ENCODE peak calls at places on chromosomes 3 and 15, in six cellular contexts. K is stimulated activated CD8-positive, alpha-beta memory T cell treated with anti-CD3 and anti-CD28 coated beads, Interleukin-12 subunit alpha, Interleukin-12 subunit beta, amount 100 ng/mL, for 1 hour; M is tibial artery; V is skeletal muscle cell; Z is activated T-helper 1 cell treated with anti-CD3 and anti-CD28 coated beads, Interleukin-2, amount 50 U/mL, for 16 hours; L is fibroblast of the conjunctiva. A is an unnamed sample.

GRCh38 chr3:18389108-18389733 is 35.9 kb downstream of the SATB1 start:
- DNase-seq in K (peak; percentile 13), L (no peak), M (no peak), V (no peak), Z (no peak), A (peak; percentile 3)

GRCh38 chr3:50297896-50298725 is 1.1 kb downstream of the HYAL3 start:
- DNase-seq in Z (no peak), M (no peak), K (no peak), L (no peak), V (no peak), A (no peak)

GRCh38 chr15:101043911-101044624 is 124.9 kb downstream of the LRRK1 start:
- DNase-seq in L (no peak), Z (no peak), V (no peak), K (no peak), M (peak; percentile 25), A (no peak)

GRCh38 chr3:107562979-107563531 is 40.3 kb downstream of the BBX start:
- DNase-seq in Z (no peak), V (no peak), L (no peak), K (no peak), M (no peak), A (no peak)

GRCh38 chr15:38696120-38696727 is 131.6 kb upstream of the RASGRP1 start:
- DNase-seq in Z (peak; percentile 32), K (peak; percentile 54), M (no peak), V (no peak), L (no peak), A (peak; percentile 28)

GRCh38 chr15:64315136-64315661 is 40.8 kb downstream of the CSNK1G1 start:
- DNase-seq in Z (no peak), M (no peak), V (no peak), L (no peak), K (no peak), A (no peak)

GRCh38 chr3:64623125-64623524 is 64.7 kb downstream of the ADAMTS9 start:
- DNase-seq in Z (no peak), M (no peak), L (no peak), K (no peak), V (no peak), A (no peak)

GRCh38 chr15:71634820-71635219 is 175.5 kb upstream of the NR2E3 start:
- DNase-seq in K (no peak), Z (no peak), V (no peak), L (no peak), M (no peak), A (peak; percentile 77)

GRCh38 chr3:159559771-159560170 is 428.9 kb upstream of the IL12A start:
- DNase-seq in L (no peak), Z (no peak), V (no peak), K (no peak), M (no peak), A (no peak)

GRCh38 chr3:189944285-189945145 is 176.2 kb downstream of the P3H2 start:
- DNase-seq in Z (no peak), K (no peak), L (no peak), M (no peak), V (no peak), A (no peak)

GRCh38 chr3:48405971-48406370 is 23.9 kb downstream of the PLXNB1 start:
- DNase-seq in M (peak; percentile 65), K (no peak), V (no peak), L (no peak), Z (no peak), A (no peak)

GRCh38 chr3:67781218-67781617 is 126.8 kb upstream of the SUCLG2 start:
- DNase-seq in M (no peak), K (no peak), Z (no peak), V (no peak), L (no peak), A (no peak)

GRCh38 chr3:60573494-60573893 is 677.8 kb downstream of the FHIT start:
- DNase-seq in V (no peak), M (no peak), Z (no peak), L (no peak), K (no peak), A (no peak)

GRCh38 chr15:68352401-68353062 is 75.0 kb downstream of the FEM1B start:
- DNase-seq in K (no peak), V (peak; percentile 91), Z (no peak), L (peak; percentile 73), M (peak; percentile 93), A (peak; percentile 82)

GRCh38 chr3:45870099-45870498 is 16.2 kb upstream of the CCR9 start:
- DNase-seq in K (peak; percentile 44), M (no peak), V (no peak), L (no peak), Z (peak; percentile 33), A (no peak)

GRCh38 chr3:89847955-89848354 is 740.5 kb downstream of the EPHA3 start:
- DNase-seq in V (no peak), Z (no peak), L (no peak), K (no peak), M (no peak), A (no peak)

GRCh38 chr3:24342275-24342674 is 152.4 kb downstream of the THRB start:
- DNase-seq in L (no peak), M (no peak), Z (no peak), K (no peak), V (no peak), A (no peak)

GRCh38 chr3:146035366-146035765 is 125.6 kb downstream of the PLOD2 start:
- DNase-seq in Z (no peak), M (no peak), L (peak; percentile 55), K (no peak), V (no peak), A (no peak)

GRCh38 chr3:65534825-65535224 is 503.9 kb downstream of the MAGI1 start:
- DNase-seq in K (no peak), Z (no peak), V (no peak), M (no peak), L (no peak), A (no peak)

GRCh38 chr3:13347390-13347966 is 72.6 kb downstream of the NUP210 start:
- DNase-seq in L (no peak), M (no peak), K (no peak), Z (no peak), V (no peak), A (no peak)

GRCh38 chr3:123070471-123070870 is 3.6 kb downstream of the PDIA5 start:
- DNase-seq in M (no peak), L (no peak), K (no peak), V (no peak), Z (no peak), A (no peak)

GRCh38 chr3:192082733-192083660 is 622.0 kb downstream of the PYDC2 start:
- DNase-seq in L (no peak), M (no peak), Z (no peak), V (no peak), K (no peak), A (no peak)

A was measured in astrocyte of the cerebellum.